ENCODE peak calls at places on chromosomes 4 and X, in five cellular contexts. T is AG10803, I is GM13976, A is cardiac fibroblast, K is dorsolateral prefrontal cortex. C is an unnamed sample.

GRCh38 chr4:153577053-153577452 is 107.0 kb upstream of the TLR2 start:
- DNase-seq in T (no peak), I (no peak), K (no peak), A (no peak), C (no peak)

GRCh38 chrX:103356897-103357296 is 591 bp downstream of the TCEAL9 start:
- DNase-seq in I (no peak), K (no peak), T (no peak), A (no peak), C (no peak)

GRCh38 chrX:40106677-40107290 is 9.0 kb upstream of the BCOR start:
- DNase-seq in K (no peak), A (no peak), T (no peak), I (no peak), C (no peak)

GRCh38 chr4:186749611-186750281 is 26.1 kb upstream of the FAT1 start:
- DNase-seq in I (no peak), K (no peak), T (no peak), A (no peak), C (no peak)

GRCh38 chr4:8546766-8547107 is 33.5 kb upstream of the GPR78 start:
- DNase-seq in T (no peak), K (no peak), A (no peak), I (no peak), C (no peak)

GRCh38 chrX:49166914-49167739 is 4.6 kb downstream of the MAGIX start:
- DNase-seq in I (no peak), T (peak; percentile 86), K (no peak), A (peak; percentile 72), C (peak; percentile 80)

GRCh38 chr4:79454656-79455055 is 46.6 kb upstream of the GK2 start:
- DNase-seq in K (no peak), I (no peak), A (no peak), T (no peak), C (no peak)

GRCh38 chr4:113020966-113021365 is 28.5 kb upstream of the ANK2 start:
- DNase-seq in I (no peak), T (peak; percentile 67), K (no peak), A (peak; percentile 16), C (no peak)

GRCh38 chr4:101597204-101597603 is 193.3 kb upstream of the BANK1 start:
- DNase-seq in I (peak; percentile 14), T (no peak), K (no peak), A (no peak), C (peak; percentile 32)

GRCh38 chr4:55736605-55737183 is 82.9 kb upstream of the EXOC1L start:
- DNase-seq in I (peak; percentile 28), K (no peak), T (no peak), A (peak; percentile 47), C (no peak)

GRCh38 chrX:154012336-154012991 is 7.2 kb downstream of the IRAK1 start:
- DNase-seq in A (no peak), I (no peak), K (no peak), T (peak; percentile 26), C (no peak)

GRCh38 chrX:110733166-110733565 is 62.5 kb downstream of the CHRDL1 start:
- DNase-seq in K (no peak), T (no peak), A (peak; percentile 23), I (no peak), C (no peak)

GRCh38 chr4:26320159-26320452 is 708 bp upstream of the RBPJ start:
- DNase-seq in K (peak; percentile 31), T (peak; percentile 39), A (peak; percentile 54), I (peak; percentile 76), C (peak; percentile 68)

GRCh38 chrX:16807976-16808542 is 21.8 kb downstream of the TXLNG start:
- DNase-seq in K (no peak), T (peak; percentile 51), I (no peak), A (peak; percentile 76), C (no peak)

GRCh38 chr4:189376901-189377300 is 563.8 kb upstream of the FRG1 start:
- DNase-seq in K (no peak), I (no peak), T (no peak), A (no peak), C (no peak)

GRCh38 chr4:109574443-109574850 is 14.4 kb downstream of the MCUB start:
- DNase-seq in I (no peak), T (no peak), K (no peak), A (peak; percentile 39), C (no peak)

GRCh38 chrX:105488731-105489130 is 268.2 kb upstream of the TEX13A start:
- DNase-seq in A (peak; percentile 43), I (no peak), T (no peak), K (no peak), C (no peak)

GRCh38 chr4:76748649-76749048 is 149.3 kb downstream of the SOWAHB start:
- DNase-seq in I (peak; percentile 51), T (peak; percentile 30), K (no peak), A (peak; percentile 61), C (peak; percentile 58)

GRCh38 chr4:59238212-59238611 is 1961.9 kb upstream of the ADGRL3 start:
- DNase-seq in I (no peak), K (no peak), T (no peak), A (no peak), C (no peak)

GRCh38 chr4:10620935-10621488 is 63.6 kb downstream of the CLNK start:
- DNase-seq in I (no peak), K (no peak), A (no peak), T (no peak), C (no peak)

GRCh38 chrX:40174594-40175415 is 77.0 kb upstream of the BCOR start:
- DNase-seq in I (no peak), T (peak; percentile 51), A (peak; percentile 46), K (no peak), C (peak; percentile 78)

GRCh38 chr4:75637176-75637575 is 6.8 kb upstream of the CDKL2 start:
- DNase-seq in A (no peak), K (no peak), T (peak; percentile 87), I (no peak), C (no peak)

GRCh38 chr4:168384437-168385141 is 66.0 kb upstream of the DDX60 start:
- DNase-seq in T (no peak), K (no peak), I (no peak), A (peak; percentile 7), C (no peak)

GRCh38 chr4:122412547-122412946 is 33.7 kb downstream of the ADAD1 start:
- DNase-seq in K (no peak), T (no peak), A (peak; percentile 10), I (no peak), C (no peak)

GRCh38 chrX:154043003-154043402 is 23.3 kb upstream of the IRAK1 start:
- DNase-seq in I (no peak), T (peak; percentile 80), A (peak; percentile 88), K (no peak), C (no peak)

GRCh38 chr4:183118585-183118984 is 19.5 kb downstream of the WWC2 start:
- DNase-seq in I (no peak), T (peak; percentile 96), K (no peak), A (peak; percentile 94), C (no peak)

GRCh38 chr4:18980516-18981233 is 959.1 kb upstream of the LCORL start:
- DNase-seq in K (no peak), I (no peak), T (no peak), A (no peak), C (no peak)

GRCh38 chr4:177064724-177065394 is 244.8 kb upstream of the NEIL3 start:
- DNase-seq in A (no peak), K (no peak), T (no peak), I (no peak), C (no peak)

GRCh38 chr4:141706445-141706844 is 70.1 kb downstream of the IL15 start:
- DNase-seq in A (no peak), I (no peak), K (no peak), T (no peak), C (no peak)

GRCh38 chrX:102560423-102561068 is 38.8 kb upstream of the ARMCX5 start:
- DNase-seq in A (no peak), I (no peak), T (no peak), K (no peak), C (no peak)

GRCh38 chrX:145178268-145178667 is 69.0 kb upstream of the SPANXN1 start:
- DNase-seq in A (no peak), T (no peak), I (no peak), K (no peak), C (no peak)

GRCh38 chr4:16626945-16627344 is 271.5 kb downstream of the LDB2 start:
- DNase-seq in T (peak; percentile 94), A (peak; percentile 95), K (peak; percentile 65), I (no peak), C (no peak)

DNA sequence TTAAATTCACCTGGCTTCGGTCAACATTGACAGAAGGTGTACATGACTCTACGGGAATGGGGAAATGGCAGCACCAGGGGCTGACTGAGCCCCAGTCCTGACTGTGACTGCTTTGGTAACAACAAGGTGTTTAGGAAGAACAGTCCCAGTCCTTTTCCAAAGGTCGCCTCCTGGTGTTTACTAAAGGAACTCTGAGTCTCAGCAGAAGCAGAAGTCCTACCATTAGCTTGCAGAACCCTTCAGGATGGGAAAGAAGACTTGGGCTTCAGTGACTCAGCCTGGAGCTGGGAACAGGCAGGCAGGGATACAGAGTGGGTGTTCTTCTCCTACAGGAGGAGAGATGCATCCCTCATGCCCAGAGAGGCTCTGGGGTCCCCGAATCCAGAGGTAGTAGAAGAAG is 103.3 kb downstream of the MGST2 start:
- DNase-seq in K (no peak), A (peak; percentile 32), T (no peak), I (no peak), C (no peak)
- TF ChIP-seq CTCF in K (no peak), A (peak; percentile 28), T (no peak), I (no peak), C (no peak)

GRCh38 chrX:47628980-47629379 is 750 bp downstream of the CFP start:
- DNase-seq in A (peak; percentile 16), K (no peak), I (no peak), T (no peak), C (peak; percentile 33)
- TF ChIP-seq CTCF in A (no peak), K (no peak), I (peak; percentile 29), T (no peak), C (no peak)

GRCh38 chrX:34426334-34426733 is 230.8 kb downstream of the TMEM47 start:
- DNase-seq in A (peak; percentile 4), I (no peak), K (no peak), T (no peak), C (no peak)
- TF ChIP-seq CTCF in A (peak; percentile 17), I (no peak), K (no peak), T (no peak), C (no peak)

GRCh38 chr4:151659631-151660030 is 101.2 kb downstream of the GATB start:
- DNase-seq in I (no peak), T (peak; percentile 36), A (no peak), K (no peak), C (no peak)
- TF ChIP-seq CTCF in I (no peak), T (no peak), A (no peak), K (no peak), C (no peak)

C was measured in activated CD8-positive, alpha-beta T cell treated with anti-CD3 and anti-CD28 coated beads for 36 hours.